ENCODE peak calls at places on chromosomes 4 and X, in five cellular contexts. I is K562, X is A549, Y is GM12878, U is SK-N-SH. C is an unnamed sample.

GRCh38 chr4:72564184-72564583 is 4.8 kb downstream of the ADAMTS3 start:
- DNase-seq in U (no peak), I (no peak), Y (no peak), X (no peak), C (peak; percentile 54)

GRCh38 chrX:69996102-69996468 is 53.7 kb downstream of the AWAT2 start:
- DNase-seq in U (no peak), X (no peak), I (no peak), Y (no peak), C (no peak)

GRCh38 chr4:62133977-62134376 is 933.9 kb downstream of the ADGRL3 start:
- DNase-seq in I (no peak), U (no peak), Y (no peak), X (no peak), C (no peak)

GRCh38 chrX:134377537-134377936 is 82.4 kb upstream of the HPRT1 start:
- DNase-seq in U (peak; percentile 37), I (no peak), X (peak; percentile 62), Y (no peak), C (peak; percentile 52)

GRCh38 chr4:26420903-26421302 is 69.4 kb downstream of the CCKAR start:
- DNase-seq in I (no peak), X (no peak), Y (no peak), U (no peak), C (peak; percentile 56)

GRCh38 chr4:56049428-56050212 is 100.9 kb downstream of the CEP135 start:
- DNase-seq in Y (no peak), I (peak; percentile 13), X (peak; percentile 17), U (peak; percentile 69), C (no peak)

GRCh38 chr4:89737888-89738287 is 99.1 kb downstream of the SNCA start:
- DNase-seq in X (no peak), I (no peak), Y (no peak), U (no peak), C (no peak)

GRCh38 chr4:118005883-118006282 is 28.4 kb upstream of the NDST3 start:
- DNase-seq in I (no peak), U (no peak), Y (no peak), X (no peak), C (no peak)

GRCh38 chr4:110636677-110637407 is 14.0 kb upstream of the PITX2 start:
- DNase-seq in U (no peak), I (no peak), Y (no peak), X (peak; percentile 44), C (peak; percentile 72)

GRCh38 chr4:18162453-18162852 is 140.9 kb upstream of the LCORL start:
- DNase-seq in X (no peak), Y (no peak), I (no peak), U (no peak), C (no peak)

GRCh38 chr4:99841143-99841542 is 24.5 kb downstream of the DAPP1 start:
- DNase-seq in X (no peak), U (no peak), Y (no peak), I (no peak), C (no peak)

GRCh38 chr4:8846046-8846720 is 25.5 kb downstream of the HMX1 start:
- DNase-seq in U (peak; percentile 6), I (no peak), Y (no peak), X (no peak), C (no peak)

GRCh38 chrX:113947548-113947947 is 636.3 kb upstream of the HTR2C start:
- DNase-seq in I (peak; percentile 11), Y (no peak), U (no peak), X (peak; percentile 1), C (no peak)

GRCh38 chr4:77007358-77008230 is 58.0 kb downstream of the SEPTIN11 start:
- DNase-seq in X (no peak), I (no peak), Y (no peak), U (no peak), C (peak; percentile 83)

GRCh38 chr4:62119195-62119594 is 919.1 kb downstream of the ADGRL3 start:
- DNase-seq in I (no peak), X (no peak), Y (no peak), U (peak; percentile 59), C (no peak)

GRCh38 chr4:148065069-148065468 is 333.2 kb downstream of the ARHGAP10 start:
- DNase-seq in I (no peak), U (no peak), X (no peak), Y (no peak), C (peak; percentile 90)

GRCh38 chrX:106649523-106650428 is 38.0 kb downstream of the RADX start:
- DNase-seq in Y (peak; percentile 11), I (no peak), X (no peak), U (no peak), C (no peak)

GRCh38 chrX:17680732-17681413 is 56.4 kb upstream of the SCML1 start:
- DNase-seq in I (no peak), Y (no peak), X (peak; percentile 27), U (no peak), C (no peak)

GRCh38 chr4:166422475-166422874 is 549.4 kb downstream of the TLL1 start:
- DNase-seq in Y (no peak), U (no peak), X (no peak), I (no peak), C (peak; percentile 2)

GRCh38 chr4:54593795-54594194 is 64.0 kb upstream of the KIT start:
- DNase-seq in U (no peak), Y (no peak), I (no peak), X (no peak), C (no peak)

GRCh38 chrX:16882188-16882587 is 12.0 kb upstream of the RBBP7 start:
- DNase-seq in X (peak; percentile 21), I (no peak), Y (no peak), U (peak; percentile 34), C (peak; percentile 25)

GRCh38 chr4:75002381-75002780 is 69.5 kb downstream of the PARM1 start:
- DNase-seq in Y (no peak), I (no peak), X (no peak), U (no peak), C (no peak)

GRCh38 chr4:37561803-37562207 is 124.4 kb downstream of the RELL1 start:
- DNase-seq in I (peak; percentile 43), X (peak; percentile 69), Y (peak; percentile 34), U (no peak), C (peak; percentile 80)

GRCh38 chrX:129522184-129523059 is 868 bp downstream of the SMARCA1 start:
- DNase-seq in X (peak; percentile 66), I (peak; percentile 48), U (peak; percentile 78), Y (no peak), C (peak; percentile 54)

GRCh38 chrX:143940119-143940518 is 56.2 kb downstream of the UBE2NL start:
- DNase-seq in X (no peak), I (no peak), U (no peak), Y (no peak), C (no peak)

GRCh38 chrX:46630141-46630540 is 56.6 kb downstream of the CHST7 start:
- DNase-seq in I (no peak), Y (no peak), U (no peak), X (no peak), C (peak; percentile 64)

GRCh38 chr4:67542076-67542475 is 3.2 kb downstream of the CENPC start:
- DNase-seq in I (no peak), U (no peak), X (no peak), Y (no peak), C (no peak)

GRCh38 chrX:66635360-66635759 is 3.5 kb downstream of the EDA2R start:
- DNase-seq in Y (no peak), I (no peak), U (no peak), X (peak; percentile 17), C (peak; percentile 86)

GRCh38 chrX:112058255-112058654 is 24.3 kb downstream of the TRPC5 start:
- DNase-seq in X (no peak), I (no peak), U (no peak), Y (no peak), C (peak; percentile 81)

GRCh38 chr4:1337951-1338751 is 8.9 kb upstream of the UVSSA start:
- DNase-seq in X (no peak), I (no peak), Y (no peak), U (no peak), C (no peak)
- TF ChIP-seq RCOR1 in X (no peak), I (no peak), Y (no peak), U (no peak), C (no peak)

DNA sequence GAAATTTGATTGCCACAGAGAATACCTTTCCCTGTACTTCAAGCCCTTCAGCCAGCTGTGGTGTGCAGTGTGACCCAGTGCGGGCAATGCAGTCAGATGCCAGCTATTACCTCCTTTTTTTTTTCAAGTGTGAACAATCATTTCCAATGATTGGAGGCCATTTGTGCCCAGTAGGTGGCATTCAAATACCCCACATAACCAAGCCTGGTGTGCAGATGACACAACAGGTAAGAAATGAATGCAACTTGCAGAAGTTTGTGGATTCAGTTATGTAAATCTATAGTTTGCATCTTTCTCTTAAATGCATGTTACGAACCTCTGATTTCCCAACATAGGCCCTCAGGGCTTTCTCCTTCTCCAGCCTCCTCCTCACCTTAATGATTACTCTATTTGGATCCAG is 98.0 kb downstream of the CLCN4 start:
- DNase-seq in U (peak; percentile 8), Y (no peak), I (no peak), X (peak; percentile 52), C (no peak)
- TF ChIP-seq RCOR1 in U (no peak), Y (no peak), I (no peak), X (no peak), C (no peak)

GRCh38 chr4:168769857-168770256 is 240.2 kb downstream of the CBR4 start:
- DNase-seq in X (no peak), Y (no peak), U (no peak), I (no peak), C (no peak)

GRCh38 chr4:168771251-168771650 is 238.8 kb downstream of the CBR4 start:
- DNase-seq in I (no peak), X (no peak), U (no peak), Y (no peak), C (no peak)

GRCh38 chr4:168777277-168777965 is 232.6 kb downstream of the CBR4 start:
- DNase-seq in I (no peak), X (no peak), Y (no peak), U (no peak), C (no peak)

GRCh38 chr4:168776382-168776781 is 233.7 kb downstream of the CBR4 start:
- DNase-seq in I (no peak), X (no peak), Y (no peak), U (no peak), C (no peak)

GRCh38 chr4:168773388-168774195 is 236.5 kb downstream of the CBR4 start:
- DNase-seq in I (no peak), X (no peak), Y (no peak), U (no peak), C (no peak)
- TF ChIP-seq RCOR1 in I (no peak), X (no peak), Y (no peak), U (no peak), C (no peak)

DNA sequence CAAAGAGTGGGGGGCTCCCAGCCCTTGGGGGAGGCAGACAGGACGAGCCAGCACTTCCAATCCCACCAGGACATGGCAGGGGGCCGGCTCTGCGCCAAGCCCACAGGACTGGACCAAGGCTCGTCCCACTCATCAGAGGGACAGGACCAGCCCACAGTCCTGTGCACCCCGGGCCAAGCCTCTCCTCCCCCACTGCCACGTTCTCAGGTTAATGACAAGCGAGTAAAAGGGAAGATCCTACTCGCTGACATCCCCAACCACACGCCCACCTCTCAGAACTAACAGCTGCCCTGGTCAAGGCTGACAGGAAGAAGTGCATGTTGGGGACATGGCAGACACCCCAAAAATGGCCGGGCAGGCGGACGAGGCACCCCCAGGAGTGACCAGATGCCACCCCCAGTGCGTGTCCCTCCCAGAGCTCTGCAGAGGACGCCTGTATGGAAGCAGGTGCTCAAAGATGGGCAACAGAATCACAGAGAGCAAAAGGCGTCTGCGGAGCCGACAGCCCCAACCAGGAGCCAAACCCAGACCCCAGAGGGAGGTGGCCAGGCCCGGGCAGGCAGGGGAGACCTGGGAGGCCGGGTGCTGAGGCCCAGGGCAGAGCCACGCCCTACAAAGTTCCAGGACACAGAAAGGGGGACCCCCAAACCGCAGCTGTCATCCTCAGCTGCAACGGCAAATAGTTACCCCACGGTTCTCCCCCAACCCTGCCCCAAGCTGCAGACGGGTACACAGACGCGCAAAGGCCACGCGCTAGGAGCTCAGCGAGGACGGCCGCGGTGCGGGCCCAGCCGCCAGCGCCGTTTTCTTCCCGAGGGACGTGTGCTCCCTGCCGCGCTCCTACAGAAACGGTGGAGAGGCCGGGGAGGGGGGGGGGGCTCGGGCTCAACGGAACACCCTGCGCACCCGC is 1.8 kb downstream of the CTBP1 start:
- DNase-seq in I (peak; percentile 53), Y (no peak), X (no peak), U (peak; percentile 64), C (no peak)
- TF ChIP-seq RCOR1 in I (no peak), Y (no peak), X (no peak), U (no peak), C (no peak)

C was measured in IMR-90.